ENCODE peak calls at places on chromosome 1, in nine cellular contexts. A is cardiac muscle cell, F is breast epithelium, O is esophagus squamous epithelium, B is uterus, R is cardiac fibroblast, N is bronchial epithelial cell, D is kidney, P is astrocyte of the spinal cord. Y is an unnamed sample.
A peak's percentile ranks its signal among the peaks of the same experiment; 100 is the strongest.

GRCh38 chr1:51512611-51513010 is 6.5 kb downstream of the EPS15 start:
- DNase-seq in A (no peak), F (no peak), O (no peak), B (no peak), R (no peak), N (no peak), D (no peak), P (no peak), Y (no peak)

GRCh38 chr1:178540646-178541045 is 27.7 kb downstream of the TEX35 start:
- DNase-seq in A (no peak), F (no peak), O (no peak), B (no peak), R (peak; percentile 80), N (peak; percentile 13), D (no peak), P (peak; percentile 68), Y (peak; percentile 96)

GRCh38 chr1:209839875-209840491 is 12.2 kb downstream of the UTP25 start:
- DNase-seq in A (no peak), F (no peak), O (no peak), B (no peak), R (peak; percentile 98), N (peak; percentile 98), D (no peak), P (peak; percentile 95), Y (peak; percentile 96)

GRCh38 chr1:162498442-162498785 is 796 bp downstream of the UHMK1 start:
- DNase-seq in A (peak; percentile 3), F (no peak), O (no peak), B (no peak), R (peak; percentile 25), N (peak; percentile 6), D (no peak), P (no peak), Y (peak; percentile 15)

GRCh38 chr1:198449727-198450433 is 90.6 kb downstream of the ATP6V1G3 start:
- DNase-seq in A (no peak), F (no peak), O (no peak), B (no peak), R (peak; percentile 58), N (peak; percentile 88), D (no peak), P (peak; percentile 56), Y (no peak)

GRCh38 chr1:189356206-189356605 is 1121.5 kb downstream of the BRINP3 start:
- DNase-seq in A (no peak), F (no peak), O (no peak), B (no peak), R (no peak), N (no peak), D (no peak), P (no peak), Y (no peak)

GRCh38 chr1:97901017-97901658 is 19.7 kb downstream of the DPYD start:
- DNase-seq in A (no peak), F (no peak), O (no peak), B (no peak), R (peak; percentile 82), N (peak; percentile 34), D (no peak), P (peak; percentile 44), Y (peak; percentile 71)

GRCh38 chr1:238205045-238205662 is 314.4 kb upstream of the ZP4 start:
- DNase-seq in A (no peak), F (no peak), O (no peak), B (no peak), R (no peak), N (no peak), D (no peak), P (no peak), Y (no peak)

GRCh38 chr1:109226078-109226445 is 12.3 kb downstream of the SARS1 start:
- DNase-seq in A (no peak), F (no peak), O (no peak), B (no peak), R (no peak), N (peak; percentile 76), D (no peak), P (no peak), Y (no peak)

GRCh38 chr1:234656070-234656875 is 46.3 kb upstream of the IRF2BP2 start:
- DNase-seq in A (no peak), F (no peak), O (no peak), B (no peak), R (peak; percentile 43), N (no peak), D (no peak), P (no peak), Y (no peak)

GRCh38 chr1:234658143-234658542 is 48.2 kb upstream of the IRF2BP2 start:
- DNase-seq in A (no peak), F (peak; percentile 95), O (no peak), B (no peak), R (peak; percentile 65), N (peak; percentile 99), D (no peak), P (peak; percentile 34), Y (peak; percentile 89)

GRCh38 chr1:234659538-234659937 is 49.6 kb upstream of the IRF2BP2 start:
- DNase-seq in A (no peak), F (no peak), O (no peak), B (no peak), R (peak; percentile 91), N (peak; percentile 93), D (no peak), P (peak; percentile 87), Y (peak; percentile 93)

GRCh38 chr1:234655328-234656069 is 45.5 kb upstream of the IRF2BP2 start:
- DNase-seq in A (no peak), F (no peak), O (no peak), B (no peak), R (no peak), N (no peak), D (no peak), P (no peak), Y (no peak)

DNA sequence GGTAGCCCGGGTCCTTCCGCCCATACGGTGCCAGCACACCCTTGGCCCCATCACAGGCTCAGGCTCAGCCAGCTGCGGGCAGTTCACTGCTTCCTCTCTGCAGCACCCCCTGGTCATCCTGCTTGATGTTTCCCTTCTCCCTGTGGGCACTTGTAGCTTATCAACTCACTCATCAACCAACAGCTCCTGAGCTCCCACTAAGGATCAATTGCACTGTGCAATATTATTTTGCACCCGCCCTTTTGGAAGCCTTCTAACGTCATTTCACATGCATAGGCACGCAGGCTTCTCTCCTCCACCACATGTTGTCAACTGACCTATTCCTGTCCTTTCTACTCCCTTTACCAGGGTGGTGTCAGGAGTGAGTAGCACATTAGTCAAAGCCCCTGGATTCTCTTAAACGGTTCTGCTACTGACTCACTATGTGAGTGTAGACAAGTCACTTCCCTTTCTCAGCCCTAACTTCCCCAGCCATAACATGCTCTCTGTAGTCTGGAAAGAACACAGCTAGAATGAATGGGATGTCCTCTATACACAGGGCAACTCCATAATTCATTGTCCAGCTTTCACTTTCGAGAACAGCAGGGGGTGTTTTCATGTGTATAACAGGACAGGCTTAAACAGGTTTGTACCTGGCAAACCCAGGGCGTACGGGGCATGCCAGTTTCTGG is 47.1 kb upstream of the IRF2BP2 start:
- DNase-seq in A (no peak), F (peak; percentile 59), O (no peak), B (no peak), R (peak; percentile 99), N (peak; percentile 100), D (no peak), P (peak; percentile 93), Y (peak; percentile 99)
- TF ChIP-seq CTCF in A (no peak), F (no peak), O (no peak), B (no peak), R (no peak), N (no peak), D (no peak), P (no peak), Y (no peak)

GRCh38 chr1:196980859-196981258 is 3.5 kb downstream of the CFHR5 start:
- DNase-seq in A (no peak), F (no peak), O (no peak), B (no peak), R (no peak), N (no peak), D (no peak), P (no peak), Y (no peak)

GRCh38 chr1:196977278-196977677 is at the start of gene CFHR5:
- DNase-seq in A (no peak), F (no peak), O (no peak), B (no peak), R (no peak), N (no peak), D (no peak), P (no peak), Y (no peak)

DNA sequence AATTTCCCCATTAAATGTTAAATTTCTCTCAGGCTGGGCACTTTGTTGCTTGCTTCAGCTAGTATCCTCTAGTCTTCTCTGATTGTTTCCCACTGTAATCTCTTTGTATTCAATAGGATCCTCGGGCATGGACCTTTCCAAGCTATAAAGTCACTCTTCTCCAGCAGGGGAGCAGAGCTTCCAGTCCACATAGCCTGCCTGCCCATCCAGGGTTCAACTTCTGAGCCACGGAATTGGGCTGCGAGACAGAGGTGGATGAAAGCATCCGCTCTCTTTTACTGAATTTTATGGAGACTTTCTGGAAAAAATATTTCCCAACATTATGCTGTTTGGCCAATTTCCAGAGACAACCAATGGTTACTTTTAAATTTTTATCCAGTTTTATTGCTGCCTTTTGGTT is 1.1 kb upstream of the CFHR5 start:
- DNase-seq in A (no peak), F (no peak), O (no peak), B (no peak), R (no peak), N (no peak), D (no peak), P (no peak), Y (no peak)
- H3K4me3 ChIP-seq in A (no peak overlapping the region), F (no peak overlapping the region), O (no peak overlapping the region), B (no peak overlapping the region), R (no peak overlapping the region), N (no peak overlapping the region), D (no peak overlapping the region), P (no peak overlapping the region), Y (no peak overlapping the region)

DNA sequence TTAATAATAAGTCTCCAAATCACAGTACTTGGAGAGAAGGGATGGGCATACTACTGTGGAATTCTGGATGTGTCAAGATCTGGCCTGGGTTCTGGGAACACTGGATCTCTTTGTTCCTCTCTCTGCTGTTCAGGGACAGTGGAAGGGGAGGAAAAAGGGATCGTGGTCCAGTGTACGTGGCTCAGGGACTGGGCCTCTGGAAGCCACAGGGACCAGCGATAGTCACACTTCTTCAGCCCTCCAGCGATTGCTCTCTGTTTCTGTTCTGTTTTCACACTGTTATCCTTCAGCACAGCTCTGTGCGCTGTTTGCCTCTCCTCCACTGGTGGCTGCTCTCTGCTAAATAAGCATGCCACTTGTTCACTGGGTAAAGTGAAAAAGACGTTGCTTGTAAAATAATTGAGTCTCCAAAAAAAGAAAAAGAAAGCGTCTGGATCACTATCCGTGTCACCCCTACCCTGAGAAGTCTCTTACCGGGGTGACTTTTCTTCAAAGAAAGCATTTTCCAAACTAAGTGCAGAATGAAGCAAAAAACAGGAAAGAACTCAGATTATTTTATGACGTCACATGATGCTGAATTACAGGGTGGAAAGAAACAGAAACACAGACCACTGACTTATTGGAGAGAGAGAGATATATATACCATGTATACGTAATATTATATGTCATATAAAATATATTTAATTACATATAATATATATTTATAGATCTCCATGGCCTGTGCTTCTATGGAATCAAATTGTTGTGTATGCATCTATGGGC is 279.4 kb downstream of the RGS7 start:
- DNase-seq in A (no peak), F (no peak), O (no peak), B (no peak), R (no peak), N (no peak), D (no peak), P (no peak), Y (no peak)
- TF ChIP-seq CTCF in A (no peak), F (no peak), O (no peak), B (no peak), R (no peak), N (no peak), D (no peak), P (no peak), Y (no peak)

DNA sequence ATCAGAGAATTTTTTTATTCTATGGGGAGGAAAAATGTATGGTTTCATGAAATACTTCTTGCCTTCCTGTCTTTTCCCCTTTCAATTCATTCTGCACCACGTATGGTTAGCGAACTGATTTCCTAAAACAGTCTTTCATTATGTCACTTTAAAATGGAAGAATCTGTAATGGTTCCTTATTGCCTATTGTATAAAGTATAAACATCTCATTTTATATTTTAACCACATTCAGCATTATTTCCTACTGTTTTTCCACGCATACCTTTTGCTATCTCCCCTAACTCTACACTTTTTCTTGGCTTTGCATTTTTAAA is 232.3 kb upstream of the B3GALT2 start:
- DNase-seq in A (no peak), F (no peak), O (no peak), B (no peak), R (no peak), N (no peak), D (no peak), P (no peak), Y (no peak)
- H3K4me3 ChIP-seq in A (no peak overlapping the region), F (peak overlapping the region; percentile 25), O (peak overlapping the region; percentile 21), B (peak overlapping the region; percentile 28), R (peak overlapping the region; percentile 47), N (no peak overlapping the region), D (peak overlapping the region; percentile 60), P (no peak overlapping the region), Y (peak overlapping the region; percentile 49)

Y was measured in foreskin fibroblast.